ENCODE peak calls at places on chromosomes 11 and 22, in four cellular contexts. One of them, this sample, is unnamed.

GRCh38 chr11:128809128-128809527 is 58.0 kb downstream of the KCNJ1 start:
- DNase-seq in fibroblast of pulmonary artery: no peak
- DNase-seq in WTC11: no peak
- DNase-seq in GM13977: no peak
- DNase-seq in this sample: no peak

GRCh38 chr11:75200531-75200930 is 40.0 kb upstream of the TPBGL start:
- DNase-seq in fibroblast of pulmonary artery: no peak
- DNase-seq in WTC11: no peak
- DNase-seq in GM13977: no peak
- DNase-seq in this sample: no peak

GRCh38 chr11:117528061-117528780 is 200.6 kb downstream of the CEP164 start:
- DNase-seq in fibroblast of pulmonary artery: no peak
- DNase-seq in WTC11: no peak
- DNase-seq in GM13977: no peak
- DNase-seq in this sample: no peak

GRCh38 chr11:124535552-124536232 is 7.8 kb downstream of the OR8B12 start:
- DNase-seq in fibroblast of pulmonary artery: peak; percentile 69
- DNase-seq in WTC11: no peak
- DNase-seq in GM13977: no peak
- DNase-seq in this sample: no peak

GRCh38 chr22:49930596-49931412 is 12.4 kb downstream of the CRELD2 start:
- DNase-seq in fibroblast of pulmonary artery: peak; percentile 73
- DNase-seq in WTC11: no peak
- DNase-seq in GM13977: peak; percentile 79
- DNase-seq in this sample: peak; percentile 78

GRCh38 chr11:64863381-64864060 is 14.9 kb downstream of the EHD1 start:
- DNase-seq in fibroblast of pulmonary artery: no peak
- DNase-seq in WTC11: no peak
- DNase-seq in GM13977: no peak
- DNase-seq in this sample: no peak

GRCh38 chr22:26707581-26707980 is 50.2 kb downstream of the MIAT start:
- DNase-seq in fibroblast of pulmonary artery: no peak
- DNase-seq in WTC11: no peak
- DNase-seq in GM13977: no peak
- DNase-seq in this sample: no peak

GRCh38 chr11:117814766-117815261 is 9.7 kb downstream of the FXYD2 start:
- DNase-seq in fibroblast of pulmonary artery: peak; percentile 18
- DNase-seq in WTC11: no peak
- DNase-seq in GM13977: peak; percentile 65
- DNase-seq in this sample: peak; percentile 62

GRCh38 chr11:3171931-3172560 is 6.9 kb upstream of the OSBPL5 start:
- DNase-seq in fibroblast of pulmonary artery: no peak
- DNase-seq in WTC11: no peak
- DNase-seq in GM13977: no peak
- DNase-seq in this sample: no peak

GRCh38 chr11:34274712-34275398 is 83.0 kb downstream of the ABTB2 start:
- DNase-seq in fibroblast of pulmonary artery: peak; percentile 99
- DNase-seq in WTC11: no peak
- DNase-seq in GM13977: no peak
- DNase-seq in this sample: no peak

GRCh38 chr11:66280428-66280827 is 2.5 kb downstream of the CNIH2 start:
- DNase-seq in fibroblast of pulmonary artery: no peak
- DNase-seq in WTC11: no peak
- DNase-seq in GM13977: no peak
- DNase-seq in this sample: no peak

GRCh38 chr11:69716099-69716498 is 12.3 kb upstream of the FGF19 start:
- DNase-seq in fibroblast of pulmonary artery: no peak
- DNase-seq in WTC11: no peak
- DNase-seq in GM13977: no peak
- DNase-seq in this sample: no peak

GRCh38 chr11:22577854-22578253 is 47.8 kb downstream of the FANCF start:
- DNase-seq in fibroblast of pulmonary artery: no peak
- DNase-seq in WTC11: no peak
- DNase-seq in GM13977: no peak
- DNase-seq in this sample: no peak

GRCh38 chr22:21020802-21021429 is 6.0 kb downstream of the P2RX6 start:
- DNase-seq in fibroblast of pulmonary artery: no peak
- DNase-seq in WTC11: peak; percentile 68
- DNase-seq in GM13977: peak; percentile 72
- DNase-seq in this sample: peak; percentile 60

GRCh38 chr11:83241291-83241946 is 44.7 kb downstream of the CCDC90B start:
- DNase-seq in fibroblast of pulmonary artery: peak; percentile 74
- DNase-seq in WTC11: peak; percentile 45
- DNase-seq in GM13977: peak; percentile 17
- DNase-seq in this sample: peak; percentile 18

GRCh38 chr11:131688056-131688693 is 317.8 kb downstream of the NTM start:
- DNase-seq in fibroblast of pulmonary artery: peak; percentile 62
- DNase-seq in WTC11: peak; percentile 81
- DNase-seq in GM13977: peak; percentile 89
- DNase-seq in this sample: peak; percentile 87

GRCh38 chr11:102314784-102315183 is 2.5 kb upstream of the BIRC3 start:
- DNase-seq in fibroblast of pulmonary artery: no peak
- DNase-seq in WTC11: no peak
- DNase-seq in GM13977: no peak
- DNase-seq in this sample: no peak

GRCh38 chr11:120034881-120035620 is 102.9 kb downstream of the TRIM29 start:
- DNase-seq in fibroblast of pulmonary artery: no peak
- DNase-seq in WTC11: no peak
- DNase-seq in GM13977: peak; percentile 2
- DNase-seq in this sample: no peak

GRCh38 chr11:99634581-99634980 is 613.8 kb downstream of the CNTN5 start:
- DNase-seq in fibroblast of pulmonary artery: no peak
- DNase-seq in WTC11: no peak
- DNase-seq in GM13977: no peak
- DNase-seq in this sample: no peak

GRCh38 chr11:48020092-48020755 is 39.9 kb downstream of the PTPRJ start:
- DNase-seq in fibroblast of pulmonary artery: no peak
- DNase-seq in WTC11: no peak
- DNase-seq in GM13977: peak; percentile 43
- DNase-seq in this sample: peak; percentile 36

GRCh38 chr22:19067696-19068348 is 54.4 kb downstream of the DGCR2 start:
- DNase-seq in fibroblast of pulmonary artery: no peak
- DNase-seq in WTC11: no peak
- DNase-seq in GM13977: no peak
- DNase-seq in this sample: no peak

GRCh38 chr11:44778200-44779100 is 51.7 kb downstream of the TSPAN18 start:
- DNase-seq in fibroblast of pulmonary artery: no peak
- DNase-seq in WTC11: no peak
- DNase-seq in GM13977: no peak
- DNase-seq in this sample: no peak

GRCh38 chr11:69916806-69917387 is 97.7 kb upstream of the FGF3 start:
- DNase-seq in fibroblast of pulmonary artery: no peak
- DNase-seq in WTC11: peak; percentile 2
- DNase-seq in GM13977: no peak
- DNase-seq in this sample: no peak

DNA sequence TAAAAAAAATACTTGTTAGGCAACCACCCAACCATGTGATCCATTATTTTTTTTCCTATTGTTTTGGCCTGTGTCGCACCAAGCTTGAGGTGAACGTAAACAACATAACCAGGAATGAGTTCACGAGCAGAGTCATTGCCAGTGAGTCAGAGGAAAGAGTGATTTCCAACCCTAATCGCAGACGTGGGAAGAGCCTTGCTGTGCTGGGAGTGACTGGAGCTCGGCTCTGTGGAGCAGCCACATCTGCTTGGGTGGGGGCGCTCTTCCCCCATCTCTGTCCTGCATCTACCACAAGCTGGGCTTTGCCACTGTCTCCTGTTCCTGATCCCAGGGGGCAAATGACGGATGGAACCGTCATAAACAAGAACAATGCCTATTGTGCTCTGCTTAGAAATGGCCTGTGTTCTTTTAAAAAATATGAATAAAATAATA is 210.0 kb downstream of the KIRREL3 start:
- DNase-seq in fibroblast of pulmonary artery: peak; percentile 87
- DNase-seq in WTC11: peak; percentile 34
- DNase-seq in GM13977: no peak
- DNase-seq in this sample: no peak
- TF ChIP-seq CTCF in fibroblast of pulmonary artery: no peak
- TF ChIP-seq CTCF in WTC11: no peak
- TF ChIP-seq CTCF in GM13977: no peak
- TF ChIP-seq CTCF in this sample: no peak

DNA sequence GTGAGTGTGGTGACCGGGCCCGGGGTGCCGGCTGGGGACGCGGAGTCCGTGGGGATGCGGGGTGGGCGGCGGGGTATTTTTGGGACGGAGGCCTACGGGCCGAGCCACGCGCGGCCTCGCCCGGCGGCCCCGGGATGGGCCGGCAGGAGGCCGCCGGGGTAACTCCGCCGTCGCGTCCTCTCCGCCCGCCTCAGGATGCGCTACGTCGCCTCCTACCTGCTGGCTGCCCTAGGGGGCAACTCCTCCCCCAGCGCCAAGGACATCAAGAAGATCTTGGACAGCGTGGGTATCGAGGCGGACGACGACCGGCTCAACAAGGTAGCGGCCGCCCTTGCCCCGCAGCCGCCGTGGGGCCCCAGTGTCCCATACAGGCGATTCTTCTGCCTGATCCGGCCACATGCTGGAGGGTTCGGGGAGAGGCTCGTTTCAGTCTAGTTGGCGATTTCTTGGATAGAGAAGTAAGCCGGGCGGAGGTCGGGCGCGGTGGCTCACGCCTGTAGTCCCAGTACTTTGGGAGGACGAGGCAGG is 337 bp downstream of the RPLP2 start:
- DNase-seq in fibroblast of pulmonary artery: no peak
- DNase-seq in WTC11: no peak
- DNase-seq in GM13977: no peak
- DNase-seq in this sample: no peak
- TF ChIP-seq CTCF in fibroblast of pulmonary artery: no peak
- TF ChIP-seq CTCF in WTC11: no peak
- TF ChIP-seq CTCF in GM13977: no peak
- TF ChIP-seq CTCF in this sample: no peak

GRCh38 chr11:62804310-62805043 is 763 bp downstream of the NXF1 start:
- DNase-seq in fibroblast of pulmonary artery: peak; percentile 61
- DNase-seq in WTC11: no peak
- DNase-seq in GM13977: peak; percentile 40
- DNase-seq in this sample: peak; percentile 40

GRCh38 chr11:62801071-62801470 is 4.2 kb downstream of the NXF1 start:
- DNase-seq in fibroblast of pulmonary artery: no peak
- DNase-seq in WTC11: no peak
- DNase-seq in GM13977: no peak
- DNase-seq in this sample: no peak

GRCh38 chr11:62806611-62807121 is 1.4 kb upstream of the NXF1 start:
- DNase-seq in fibroblast of pulmonary artery: peak; percentile 48
- DNase-seq in WTC11: no peak
- DNase-seq in GM13977: no peak
- DNase-seq in this sample: no peak

GRCh38 chr11:62805991-62806441 is 776 bp upstream of the NXF1 start:
- DNase-seq in fibroblast of pulmonary artery: peak; percentile 13
- DNase-seq in WTC11: no peak
- DNase-seq in GM13977: peak; percentile 55
- DNase-seq in this sample: peak; percentile 28

DNA sequence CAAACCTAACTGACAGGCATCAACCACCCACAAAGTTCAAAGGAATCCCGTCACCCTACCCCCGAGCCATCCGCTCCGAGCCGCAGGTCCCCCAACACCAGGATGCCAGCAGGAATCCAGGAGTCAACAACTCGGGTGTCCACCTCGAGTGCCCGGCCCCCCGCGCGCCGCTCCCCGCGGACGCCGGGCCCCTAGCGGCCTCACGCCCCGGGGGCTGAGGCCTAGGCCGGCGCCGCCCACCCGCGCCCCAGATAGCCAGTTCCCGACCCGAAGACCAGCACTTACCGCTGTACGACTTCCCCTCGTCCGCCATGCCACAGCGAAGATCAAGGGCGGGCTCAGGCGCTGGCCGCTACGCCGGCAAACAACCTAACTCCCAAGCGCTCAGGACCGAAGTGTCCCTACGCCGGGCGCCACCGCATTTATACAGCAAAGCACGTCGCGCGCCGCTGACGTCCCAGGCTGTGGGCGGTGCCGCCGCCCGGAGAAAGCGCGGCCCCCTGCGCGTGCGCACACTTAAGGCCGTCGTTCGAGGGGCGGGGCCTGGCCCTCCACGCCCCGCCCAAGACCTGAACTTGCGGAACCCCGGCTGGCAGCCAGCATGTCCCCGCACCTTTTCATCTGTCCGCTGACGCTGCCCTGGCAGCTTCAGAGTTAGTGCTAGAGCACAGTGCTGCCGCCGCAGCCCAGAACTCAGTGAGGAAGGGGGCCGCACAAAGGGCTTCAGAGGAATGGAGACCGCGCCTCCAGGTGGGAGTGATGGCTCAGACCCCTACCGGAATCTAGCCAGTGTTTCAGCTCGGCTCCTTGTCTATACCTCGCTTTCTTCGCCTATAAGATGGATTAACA is at the start of gene NXF1:
- DNase-seq in fibroblast of pulmonary artery: peak; percentile 96
- DNase-seq in WTC11: peak; percentile 95
- DNase-seq in GM13977: peak; percentile 99
- DNase-seq in this sample: peak; percentile 99
- TF ChIP-seq CTCF in fibroblast of pulmonary artery: peak; percentile 9
- TF ChIP-seq CTCF in WTC11: no peak
- TF ChIP-seq CTCF in GM13977: no peak
- TF ChIP-seq CTCF in this sample: no peak

DNA sequence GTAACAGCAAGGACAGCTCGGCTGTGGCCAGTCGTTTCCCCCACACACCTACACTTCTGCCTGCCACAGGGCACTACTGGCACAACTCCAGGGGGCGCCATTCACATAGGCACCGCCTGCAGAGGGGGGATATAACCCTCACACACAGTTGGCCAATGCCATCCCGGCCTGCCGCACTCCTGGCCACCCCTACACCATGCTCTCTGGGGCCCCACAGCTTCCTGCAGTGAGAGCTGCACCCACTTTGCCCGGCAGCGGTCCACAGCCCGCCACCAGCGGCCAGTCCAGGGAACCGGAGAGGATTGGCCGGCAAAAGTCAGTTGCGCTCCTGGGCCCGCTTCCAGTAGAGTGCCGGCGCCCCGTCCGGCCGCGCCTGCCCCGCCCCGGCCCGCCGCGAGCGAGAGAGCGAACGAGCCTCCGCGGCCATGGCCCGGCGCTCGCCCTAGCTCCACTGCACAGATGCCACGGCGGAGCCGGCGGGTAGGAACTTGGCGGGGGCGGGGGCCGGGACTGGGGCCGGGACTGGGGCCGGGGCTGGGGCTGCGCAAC is 25.6 kb upstream of the SUSD2 start:
- DNase-seq in fibroblast of pulmonary artery: peak; percentile 68
- DNase-seq in WTC11: peak; percentile 60
- DNase-seq in GM13977: peak; percentile 81
- DNase-seq in this sample: peak; percentile 84
- TF ChIP-seq CTCF in fibroblast of pulmonary artery: peak; percentile 39
- TF ChIP-seq CTCF in WTC11: peak; percentile 62
- TF ChIP-seq CTCF in GM13977: peak; percentile 55
- TF ChIP-seq CTCF in this sample: peak; percentile 1